ENCODE peak calls at places on chromosomes 13 and 19, in six cellular contexts. O, G, D, R, U and M are unnamed samples.

GRCh38 chr13:23443878-23444277 is 10.4 kb upstream of the SACS start:
- DNase-seq in O (no peak), G (no peak), D (no peak), R (no peak), U (no peak), M (no peak)

GRCh38 chr19:2166741-2167738 is 3.3 kb downstream of the DOT1L start:
- DNase-seq in O (no peak), G (peak), D (no peak), R (no peak), U (peak), M (peak)

GRCh38 chr13:51838235-51838846 is 6.6 kb downstream of the TMEM272 start:
- DNase-seq in O (no peak), G (peak), D (no peak), R (peak), U (no peak), M (no peak)

GRCh38 chr19:18232540-18233223 is 6.4 kb upstream of the PDE4C start:
- DNase-seq in O (no peak), G (no peak), D (no peak), R (no peak), U (no peak), M (no peak)

GRCh38 chr19:23901360-23901759 is 13.3 kb upstream of the ZNF726 start:
- DNase-seq in O (no peak), G (no peak), D (no peak), R (no peak), U (no peak), M (no peak)

GRCh38 chr19:3398114-3398899 is 31.9 kb downstream of the NFIC start:
- DNase-seq in O (no peak), G (peak), D (no peak), R (no peak), U (peak), M (no peak)

GRCh38 chr13:51803422-51804294 is at the start of gene DHRS12:
- DNase-seq in O (peak), G (peak), D (no peak), R (no peak), U (peak), M (peak)

GRCh38 chr13:114134111-114134943 is 1.9 kb upstream of the RASA3 start:
- DNase-seq in O (no peak), G (no peak), D (no peak), R (no peak), U (no peak), M (no peak)

GRCh38 chr13:76822691-76823267 is 63.4 kb downstream of the KCTD12 start:
- DNase-seq in O (no peak), G (peak), D (no peak), R (no peak), U (no peak), M (no peak)

GRCh38 chr19:14400913-14401312 is 18.2 kb downstream of the DDX39A start:
- DNase-seq in O (no peak), G (peak), D (no peak), R (no peak), U (no peak), M (no peak)

GRCh38 chr13:37090912-37091311 is 14.6 kb downstream of the CSNK1A1L start:
- DNase-seq in O (no peak), G (no peak), D (no peak), R (no peak), U (no peak), M (no peak)

GRCh38 chr19:5913739-5914357 is at the start of gene CAPS:
- DNase-seq in O (no peak), G (peak), D (no peak), R (peak), U (peak), M (peak)

GRCh38 chr13:74136089-74136658 is 2.0 kb upstream of the KLF12 start:
- DNase-seq in O (peak), G (peak), D (no peak), R (no peak), U (peak), M (no peak)

GRCh38 chr13:109720758-109721184 is 65.6 kb downstream of the IRS2 start:
- DNase-seq in O (no peak), G (no peak), D (no peak), R (no peak), U (no peak), M (no peak)

GRCh38 chr19:16035601-16036297 is 40.5 kb upstream of the TPM4 start:
- DNase-seq in O (no peak), G (no peak), D (no peak), R (no peak), U (no peak), M (no peak)

GRCh38 chr13:48567521-48568331 is 34.8 kb upstream of the RCBTB2 start:
- DNase-seq in O (no peak), G (no peak), D (no peak), R (no peak), U (no peak), M (no peak)

GRCh38 chr13:102708211-102708610 is 13.4 kb upstream of the METTL21C start:
- DNase-seq in O (no peak), G (no peak), D (no peak), R (no peak), U (no peak), M (no peak)

GRCh38 chr19:15195987-15196682 is 4.7 kb downstream of the NOTCH3 start:
- DNase-seq in O (peak), G (peak), D (no peak), R (no peak), U (no peak), M (no peak)

GRCh38 chr19:2561895-2562294 is 86.0 kb downstream of the GADD45B start:
- DNase-seq in O (no peak), G (no peak), D (no peak), R (no peak), U (peak), M (no peak)

GRCh38 chr13:92196566-92197256 is 798.3 kb downstream of the GPC5 start:
- DNase-seq in O (no peak), G (peak), D (no peak), R (no peak), U (no peak), M (no peak)

GRCh38 chr13:104310861-104311260 is 1244.6 kb upstream of the SLC10A2 start:
- DNase-seq in O (no peak), G (no peak), D (no peak), R (no peak), U (no peak), M (no peak)

GRCh38 chr13:71674776-71675352 is 192.1 kb downstream of the DACH1 start:
- DNase-seq in O (no peak), G (no peak), D (no peak), R (no peak), U (no peak), M (no peak)

GRCh38 chr13:80903911-80904310 is 563.0 kb upstream of the SPRY2 start:
- DNase-seq in O (no peak), G (no peak), D (no peak), R (no peak), U (no peak), M (no peak)

GRCh38 chr13:75908137-75908536 is 272.0 kb downstream of the LMO7 start:
- DNase-seq in O (no peak), G (peak), D (no peak), R (peak), U (peak), M (peak)

GRCh38 chr19:34808566-34808965 is 35.6 kb upstream of the ZNF599 start:
- DNase-seq in O (no peak), G (peak), D (peak), R (peak), U (no peak), M (no peak)

GRCh38 chr19:7494416-7495098 is 5.7 kb upstream of the PEX11G start:
- DNase-seq in O (no peak), G (peak), D (no peak), R (no peak), U (peak), M (no peak)

GRCh38 chr19:7492142-7493055 is 3.6 kb upstream of the PEX11G start:
- DNase-seq in O (no peak), G (no peak), D (no peak), R (no peak), U (no peak), M (no peak)

GRCh38 chr19:7502552-7502951 is 13.4 kb upstream of the ZNF358 start:
- DNase-seq in O (no peak), G (no peak), D (no peak), R (no peak), U (no peak), M (no peak)

GRCh38 chr19:7500811-7501450 is 12.1 kb upstream of the PEX11G start:
- DNase-seq in O (peak), G (peak), D (no peak), R (no peak), U (no peak), M (no peak)

GRCh38 chr19:7497292-7497691 is 8.5 kb upstream of the PEX11G start:
- DNase-seq in O (no peak), G (no peak), D (no peak), R (no peak), U (no peak), M (no peak)
- TF ChIP-seq CTCF in O (peak), G (peak), D (peak), R (peak), U (peak), M (peak)

DNA sequence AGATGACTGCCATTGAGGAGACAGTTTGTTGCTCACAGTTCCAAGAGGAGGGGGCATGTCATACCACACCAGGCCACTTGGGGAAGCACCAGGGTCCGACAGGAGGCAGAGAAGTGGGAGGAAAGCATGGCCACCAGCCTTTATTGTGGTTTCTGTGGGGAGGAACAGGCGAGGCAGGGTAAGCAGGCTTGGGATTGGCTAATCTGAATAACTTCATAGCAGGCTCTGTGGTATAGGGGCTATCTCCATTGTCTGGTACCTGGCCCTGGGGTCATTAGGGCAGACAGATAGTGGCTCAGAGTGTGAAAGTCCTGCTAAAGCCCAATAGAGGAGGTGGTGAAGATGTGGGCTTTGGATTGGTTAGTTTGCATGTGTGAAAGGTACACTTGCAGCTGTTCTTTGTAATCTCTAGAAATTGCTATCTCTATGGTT is 35.5 kb downstream of the CBY2 start:
- DNase-seq in O (no peak), G (no peak), D (no peak), R (no peak), U (no peak), M (no peak)
- TF ChIP-seq CTCF in O (peak), G (no peak), D (peak), R (peak), U (no peak), M (no peak)

GRCh38 chr13:99605417-99606321 is 104.4 kb downstream of the TM9SF2 start:
- DNase-seq in O (peak), G (peak), D (no peak), R (no peak), U (peak), M (no peak)

GRCh38 chr13:99596180-99596579 is 94.9 kb downstream of the TM9SF2 start:
- DNase-seq in O (no peak), G (no peak), D (no peak), R (no peak), U (no peak), M (no peak)

GRCh38 chr13:99601535-99601934 is 100.3 kb downstream of the TM9SF2 start:
- DNase-seq in O (no peak), G (no peak), D (no peak), R (no peak), U (no peak), M (no peak)

GRCh38 chr13:99604636-99605035 is 103.4 kb downstream of the TM9SF2 start:
- DNase-seq in O (no peak), G (no peak), D (no peak), R (no peak), U (no peak), M (no peak)

GRCh38 chr13:99600318-99600717 is 99.0 kb downstream of the TM9SF2 start:
- DNase-seq in O (no peak), G (no peak), D (no peak), R (no peak), U (no peak), M (no peak)
- TF ChIP-seq CTCF in O (peak), G (no peak), D (peak), R (peak), U (peak), M (no peak)

DNA sequence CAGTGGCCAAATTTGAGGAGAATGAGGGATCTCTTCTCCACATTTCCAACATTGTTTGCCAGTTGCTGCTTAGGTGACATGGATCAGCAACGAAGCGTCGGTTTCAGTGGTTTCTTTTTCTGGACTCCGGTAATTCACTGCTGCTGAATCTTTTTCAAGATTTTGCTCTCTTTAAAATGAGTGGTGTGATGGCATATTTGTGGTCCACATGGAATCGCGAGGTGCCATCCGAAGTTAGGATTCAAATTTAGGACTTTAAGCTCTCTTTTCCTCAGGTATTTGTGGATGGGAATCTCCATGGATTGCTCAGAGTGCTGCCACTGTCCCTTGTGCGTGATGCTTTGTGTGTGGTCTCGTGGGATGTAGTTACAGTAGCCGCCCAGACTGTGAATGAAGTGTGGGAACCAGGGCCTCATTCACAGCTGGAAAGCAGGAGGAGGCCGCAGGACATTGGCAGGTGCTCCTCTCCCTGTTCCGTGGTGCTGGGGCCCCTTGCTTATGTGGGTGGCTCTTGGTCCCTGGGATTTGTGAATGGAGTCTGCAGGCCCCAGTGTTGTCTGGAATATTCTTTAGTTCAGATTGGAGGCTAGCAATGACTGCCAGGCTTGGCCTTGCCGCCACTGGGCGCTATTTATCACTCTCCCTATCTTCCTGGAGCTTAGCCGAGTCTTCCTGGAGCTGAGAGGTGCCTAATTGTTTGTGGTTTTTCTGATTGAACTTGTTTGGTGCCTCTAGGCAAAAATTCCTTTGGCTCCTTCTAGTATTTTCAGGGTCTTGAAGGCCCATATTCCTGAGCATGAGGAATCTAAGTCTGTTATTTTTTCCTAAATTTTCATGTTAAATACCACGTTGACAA is 1.5 kb downstream of the ILF3 start:
- DNase-seq in O (no peak), G (peak), D (no peak), R (no peak), U (no peak), M (no peak)
- TF ChIP-seq CTCF in O (no peak), G (peak), D (no peak), R (peak), U (no peak), M (no peak)

GRCh38 chr19:28242317-28242927 is 970.5 kb downstream of the UQCRFS1 start:
- DNase-seq in O (no peak), G (peak), D (no peak), R (no peak), U (no peak), M (peak)
- TF ChIP-seq CTCF in O (peak), G (peak), D (peak), R (peak), U (peak), M (peak)

GRCh38 chr13:31044658-31045620 is 112.5 kb downstream of the TEX26 start:
- DNase-seq in O (no peak), G (no peak), D (no peak), R (no peak), U (no peak), M (no peak)
- TF ChIP-seq CTCF in O (no peak), G (no peak), D (no peak), R (no peak), U (peak), M (no peak)

DNA sequence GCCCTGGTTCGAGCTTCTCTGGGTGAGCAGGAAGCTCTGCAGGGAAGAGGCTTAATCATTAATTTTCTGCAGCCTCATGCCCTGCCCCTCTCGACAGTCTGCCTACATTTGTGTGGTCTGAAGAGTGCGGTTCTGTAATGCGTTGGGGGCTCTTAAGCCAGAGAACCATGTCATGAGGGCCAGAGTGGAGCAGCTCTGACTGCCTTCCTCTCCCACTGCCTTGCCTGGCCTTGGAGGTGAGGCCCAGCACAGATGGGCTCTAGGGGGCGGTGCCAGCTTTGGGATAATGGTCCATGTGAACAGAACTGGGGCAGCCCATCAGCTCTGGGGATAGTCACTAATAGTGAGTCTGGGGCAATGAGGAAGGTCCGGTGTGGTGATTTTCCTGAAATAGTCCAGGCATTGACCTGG is 5.7 kb downstream of the FGF9 start:
- DNase-seq in O (no peak), G (no peak), D (no peak), R (no peak), U (no peak), M (no peak)
- TF ChIP-seq CTCF in O (peak), G (peak), D (no peak), R (no peak), U (peak), M (no peak)

GRCh38 chr19:4639531-4640246 is 373 bp downstream of the TNFAIP8L1 start:
- DNase-seq in O (no peak), G (no peak), D (no peak), R (no peak), U (no peak), M (no peak)
- TF ChIP-seq CTCF in O (no peak), G (no peak), D (no peak), R (no peak), U (no peak), M (no peak)

GRCh38 chr13:64446372-64446771 is 2783.8 kb downstream of the PCDH9 start:
- DNase-seq in O (no peak), G (no peak), D (no peak), R (no peak), U (no peak), M (no peak)
- TF ChIP-seq CTCF in O (peak), G (peak), D (peak), R (peak), U (no peak), M (peak)

DNA sequence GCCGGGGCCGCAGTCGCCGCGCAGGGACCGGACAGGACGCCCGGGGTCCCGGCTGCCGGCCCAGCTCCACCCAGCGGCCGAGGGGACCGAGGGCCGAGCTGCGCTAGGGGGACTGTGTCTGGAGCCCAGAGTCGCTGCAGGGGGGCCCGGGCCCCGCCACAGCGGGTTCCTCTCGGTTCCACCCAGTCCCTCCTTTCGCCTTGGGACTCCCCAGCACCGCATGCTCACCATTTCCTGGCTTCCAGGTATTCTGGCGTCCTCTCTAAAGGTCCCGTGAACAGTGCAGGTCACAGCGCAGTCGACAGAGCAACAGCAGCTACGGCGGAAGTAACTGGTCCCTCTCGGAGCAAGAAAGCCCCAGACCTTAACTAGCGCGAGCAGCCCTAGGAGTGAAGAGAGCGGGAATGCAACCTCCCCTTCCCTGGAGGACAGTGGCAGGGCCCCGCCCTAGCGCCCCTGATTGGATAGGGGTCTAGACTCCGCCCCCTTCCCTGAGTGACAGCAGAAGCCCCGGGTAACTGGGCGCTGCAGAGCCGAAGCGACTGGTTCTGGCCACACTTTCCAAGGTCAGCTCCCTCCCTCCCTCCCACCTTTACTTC is at the start of gene ZNF878:
- DNase-seq in O (peak), G (peak), D (peak), R (peak), U (peak), M (peak)
- TF ChIP-seq CTCF in O (peak), G (no peak), D (no peak), R (peak), U (peak), M (peak)